ENCODE peak calls at places on chromosome 1, in ten cellular contexts. P is cardiac fibroblast, S is progenitor cell of endocrine pancreas, R is neural progenitor cell, G is GM06990, F is fibroblast of the aortic adventitia, H is tibial nerve, M is nephron progenitor cell, C is astrocyte of the cerebellum, U is Calu3. D is an unnamed sample.

GRCh38 chr1:198678301-198678836 is 39.5 kb downstream of the PTPRC start:
- DNase-seq in P (no peak), S (no peak), R (peak), G (no peak), F (no peak), H (no peak), M (no peak), C (no peak), U (no peak), D (no peak)

GRCh38 chr1:36203554-36204346 is 20.5 kb upstream of the THRAP3 start:
- DNase-seq in P (peak), S (no peak), R (peak), G (no peak), F (no peak), H (no peak), M (no peak), C (no peak), U (no peak), D (no peak)

GRCh38 chr1:161309868-161310267 is at the start of gene MPZ:
- DNase-seq in P (no peak), S (no peak), R (no peak), G (no peak), F (no peak), H (no peak), M (no peak), C (no peak), U (no peak), D (no peak)

GRCh38 chr1:178310685-178311105 is 186.1 kb downstream of the CLEC20A start:
- DNase-seq in P (peak), S (no peak), R (peak), G (no peak), F (peak), H (no peak), M (peak), C (peak), U (peak), D (no peak)

GRCh38 chr1:59393211-59394180 is 96.6 kb downstream of the FGGY start:
- DNase-seq in P (peak), S (no peak), R (peak), G (no peak), F (peak), H (peak), M (peak), C (peak), U (no peak), D (no peak)

GRCh38 chr1:151282883-151283725 is 1.0 kb downstream of the ZNF687 start:
- DNase-seq in P (peak), S (peak), R (peak), G (no peak), F (no peak), H (no peak), M (peak), C (no peak), U (peak), D (peak)

GRCh38 chr1:25197982-25198681 is 34.2 kb downstream of the SYF2 start:
- DNase-seq in P (no peak), S (no peak), R (peak), G (no peak), F (no peak), H (no peak), M (peak), C (no peak), U (peak), D (no peak)

GRCh38 chr1:53137729-53138128 is 4.7 kb downstream of the SLC1A7 start:
- DNase-seq in P (no peak), S (no peak), R (no peak), G (no peak), F (no peak), H (no peak), M (no peak), C (no peak), U (no peak), D (no peak)

GRCh38 chr1:165367375-165367993 is 11.0 kb upstream of the LMX1A start:
- DNase-seq in P (peak), S (peak), R (peak), G (no peak), F (peak), H (peak), M (peak), C (peak), U (peak), D (peak)

GRCh38 chr1:112954059-112954458 is 1.9 kb downstream of the SLC16A1 start:
- DNase-seq in P (no peak), S (no peak), R (no peak), G (no peak), F (no peak), H (no peak), M (no peak), C (no peak), U (no peak), D (no peak)

GRCh38 chr1:30420519-30421050 is 302.8 kb downstream of the MATN1 start:
- DNase-seq in P (no peak), S (no peak), R (no peak), G (no peak), F (no peak), H (no peak), M (no peak), C (no peak), U (no peak), D (no peak)

GRCh38 chr1:224828691-224829090 is 100.8 kb upstream of the DNAH14 start:
- DNase-seq in P (no peak), S (no peak), R (no peak), G (no peak), F (peak), H (no peak), M (no peak), C (no peak), U (no peak), D (no peak)

GRCh38 chr1:31704261-31705079 is 653 bp upstream of the COL16A1 start:
- DNase-seq in P (peak), S (no peak), R (peak), G (no peak), F (peak), H (no peak), M (no peak), C (peak), U (no peak), D (no peak)

GRCh38 chr1:41918450-41919043 is at the start of gene HIVEP3:
- DNase-seq in P (peak), S (no peak), R (peak), G (no peak), F (peak), H (no peak), M (no peak), C (no peak), U (no peak), D (no peak)
- TF ChIP-seq CTCF in P (peak), S (peak), R (peak), G (no peak), F (peak), H (no peak), M (no peak), C (peak), U (no peak), D (no peak)

GRCh38 chr1:22107126-22107525 is 35.8 kb downstream of the WNT4 start:
- DNase-seq in P (no peak), S (no peak), R (no peak), G (no peak), F (no peak), H (no peak), M (no peak), C (no peak), U (no peak), D (no peak)

GRCh38 chr1:22108343-22109135 is 34.4 kb downstream of the WNT4 start:
- DNase-seq in P (peak), S (no peak), R (no peak), G (no peak), F (peak), H (no peak), M (no peak), C (no peak), U (no peak), D (no peak)

GRCh38 chr1:22104865-22105437 is 37.9 kb downstream of the WNT4 start:
- DNase-seq in P (no peak), S (no peak), R (no peak), G (no peak), F (no peak), H (no peak), M (no peak), C (no peak), U (no peak), D (no peak)

GRCh38 chr1:22104074-22104473 is 38.8 kb downstream of the WNT4 start:
- DNase-seq in P (no peak), S (no peak), R (no peak), G (no peak), F (no peak), H (no peak), M (no peak), C (no peak), U (no peak), D (no peak)

GRCh38 chr1:22105611-22106207 is 37.2 kb downstream of the WNT4 start:
- DNase-seq in P (peak), S (no peak), R (peak), G (no peak), F (peak), H (no peak), M (peak), C (peak), U (peak), D (no peak)
- TF ChIP-seq CTCF in P (peak), S (peak), R (peak), G (peak), F (peak), H (peak), M (peak), C (peak), U (peak), D (peak)

GRCh38 chr1:157994081-157994581 is 686 bp downstream of the KIRREL1 start:
- DNase-seq in P (no peak), S (no peak), R (no peak), G (no peak), F (no peak), H (no peak), M (peak), C (no peak), U (no peak), D (no peak)
- TF ChIP-seq CTCF in P (peak), S (peak), R (no peak), G (no peak), F (peak), H (no peak), M (no peak), C (peak), U (no peak), D (no peak)

DNA sequence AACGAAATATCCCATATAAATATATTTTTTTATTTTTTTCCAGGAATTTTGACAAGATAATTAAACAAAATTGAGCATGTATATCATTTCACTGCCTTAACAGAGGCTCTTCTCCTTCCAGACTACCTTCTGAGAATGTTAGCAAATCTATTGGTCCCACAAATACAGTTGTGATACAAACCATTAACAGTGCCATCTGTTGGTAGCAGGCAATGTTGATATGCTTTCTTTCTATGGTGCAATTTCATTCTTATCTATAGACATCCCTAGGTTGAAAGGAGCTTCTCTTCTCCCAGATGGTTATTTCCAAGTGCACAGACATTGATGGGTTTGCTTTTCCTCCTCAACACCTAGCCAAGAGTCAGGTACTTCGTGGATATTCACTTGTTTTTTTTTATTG is 303.6 kb downstream of the USH2A start:
- DNase-seq in P (peak), S (no peak), R (peak), G (no peak), F (peak), H (no peak), M (no peak), C (peak), U (peak), D (no peak)
- TF ChIP-seq CTCF in P (peak), S (peak), R (peak), G (peak), F (peak), H (peak), M (peak), C (peak), U (no peak), D (no peak)

D was measured in mesothelial cell of epicardium.